ENCODE peak calls at places on chromosomes 3 and 15, in seven cellular contexts. C is K562, X is H1, U is HCT116, J is GM12878, R is SK-N-SH, V is HepG2. N is an unnamed sample.

GRCh38 chr3:80087769-80088168 is 320.0 kb upstream of the ROBO1 start:
- DNase-seq in C (no peak), X (no peak), U (no peak), J (no peak), R (no peak), V (no peak), N (no peak)

GRCh38 chr15:69869291-69869690 is 228.4 kb downstream of the TLE3 start:
- DNase-seq in C (no peak), X (no peak), U (no peak), J (no peak), R (no peak), V (no peak), N (no peak)

GRCh38 chr3:157376596-157377300 is 59.9 kb upstream of the PTX3 start:
- DNase-seq in C (no peak), X (no peak), U (no peak), J (no peak), R (no peak), V (no peak), N (no peak)

GRCh38 chr3:15616053-15616452 is 14.5 kb downstream of the BTD start:
- DNase-seq in C (no peak), X (no peak), U (no peak), J (no peak), R (no peak), V (no peak), N (no peak)

GRCh38 chr15:72358532-72359180 is 17.2 kb downstream of the HEXA start:
- DNase-seq in C (no peak), X (no peak), U (no peak), J (no peak), R (peak), V (peak), N (no peak)

GRCh38 chr3:16179261-16179660 is 4.8 kb downstream of the GALNT15 start:
- DNase-seq in C (no peak), X (no peak), U (no peak), J (no peak), R (no peak), V (no peak), N (no peak)

GRCh38 chr3:119469378-119470189 is 821 bp downstream of the POGLUT1 start:
- DNase-seq in C (no peak), X (no peak), U (no peak), J (peak), R (no peak), V (no peak), N (no peak)

GRCh38 chr3:136296960-136297359 is 46.8 kb downstream of the PCCB start:
- DNase-seq in C (no peak), X (no peak), U (no peak), J (no peak), R (no peak), V (no peak), N (no peak)

GRCh38 chr15:51780636-51781035 is 29.2 kb downstream of the TMOD2 start:
- DNase-seq in C (no peak), X (no peak), U (no peak), J (no peak), R (no peak), V (no peak), N (no peak)

GRCh38 chr15:70197318-70197944 is 99.7 kb upstream of the TLE3 start:
- DNase-seq in C (no peak), X (no peak), U (no peak), J (no peak), R (no peak), V (no peak), N (no peak)

GRCh38 chr3:7382293-7383033 is 521.5 kb downstream of the GRM7 start:
- DNase-seq in C (no peak), X (no peak), U (no peak), J (no peak), R (no peak), V (no peak), N (no peak)

GRCh38 chr3:5465183-5465582 is 277.7 kb downstream of the EDEM1 start:
- DNase-seq in C (no peak), X (no peak), U (no peak), J (no peak), R (no peak), V (no peak), N (no peak)

GRCh38 chr3:25047058-25047457 is 381.0 kb upstream of the RARB start:
- DNase-seq in C (no peak), X (no peak), U (no peak), J (no peak), R (no peak), V (no peak), N (no peak)

GRCh38 chr3:52010431-52010830 is 14.7 kb upstream of the RPL29 start:
- DNase-seq in C (no peak), X (no peak), U (no peak), J (no peak), R (no peak), V (no peak), N (no peak)

GRCh38 chr3:52015431-52016256 is 19.9 kb upstream of the RPL29 start:
- DNase-seq in C (no peak), X (no peak), U (no peak), J (no peak), R (peak), V (no peak), N (no peak)

GRCh38 chr3:52013802-52014598 is 18.3 kb upstream of the RPL29 start:
- DNase-seq in C (peak), X (no peak), U (no peak), J (no peak), R (no peak), V (no peak), N (no peak)

GRCh38 chr3:52014613-52015012 is 18.9 kb upstream of the RPL29 start:
- DNase-seq in C (peak), X (no peak), U (peak), J (no peak), R (no peak), V (no peak), N (no peak)

DNA sequence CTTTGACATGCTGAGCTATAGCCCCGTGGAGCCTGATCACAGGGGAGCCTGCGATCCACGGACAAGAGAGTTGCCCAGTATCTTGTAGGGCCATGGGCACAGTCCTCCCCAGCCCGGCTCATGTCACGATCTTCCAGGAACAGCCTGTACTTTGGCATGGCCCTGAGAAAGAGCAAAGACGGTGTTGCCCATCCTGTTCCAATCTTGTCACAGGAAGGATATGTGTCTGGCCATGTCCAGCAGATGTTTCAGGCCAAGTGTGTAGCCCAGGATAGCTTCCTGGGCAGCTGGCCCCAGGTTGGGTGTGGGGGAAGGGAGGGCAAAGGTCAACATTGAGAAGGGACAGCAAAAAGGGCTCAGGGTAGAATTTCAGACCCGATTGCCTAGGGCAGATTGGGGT is 17.0 kb upstream of the RPL29 start:
- DNase-seq in C (no peak), X (no peak), U (no peak), J (no peak), R (no peak), V (no peak), N (no peak)
- H3K27ac ChIP-seq in C (no peak), X (no peak), U (no peak), J (no peak), R (no peak), V (no peak), N (no peak)

GRCh38 chr3:110623571-110623970 is 448.0 kb upstream of the NECTIN3 start:
- DNase-seq in C (no peak), X (no peak), U (no peak), J (no peak), R (no peak), V (no peak), N (no peak)

GRCh38 chr3:110624571-110624970 is 447.0 kb upstream of the NECTIN3 start:
- DNase-seq in C (no peak), X (no peak), U (no peak), J (no peak), R (no peak), V (no peak), N (no peak)

GRCh38 chr3:110629917-110630316 is 441.7 kb upstream of the NECTIN3 start:
- DNase-seq in C (no peak), X (no peak), U (no peak), J (no peak), R (no peak), V (no peak), N (no peak)

GRCh38 chr3:110628650-110629301 is 442.8 kb upstream of the NECTIN3 start:
- DNase-seq in C (no peak), X (no peak), U (no peak), J (no peak), R (no peak), V (no peak), N (no peak)

GRCh38 chr3:110625126-110625798 is 446.4 kb upstream of the NECTIN3 start:
- DNase-seq in C (peak), X (no peak), U (no peak), J (no peak), R (no peak), V (no peak), N (no peak)
- TF ChIP-seq SIN3A in C (no peak), X (no peak), U (no peak), J (no peak), R (no peak), V (no peak), N (no peak)

GRCh38 chr15:43974852-43975251 is 148.1 kb downstream of the WDR76 start:
- DNase-seq in C (no peak), X (no peak), U (no peak), J (peak), R (no peak), V (peak), N (no peak)
- H3K27ac ChIP-seq in C (no peak), X (no peak), U (no peak), J (no peak), R (no peak), V (no peak), N (no peak)

GRCh38 chr15:60801336-60801735 is 322.4 kb upstream of the ICE2 start:
- DNase-seq in C (no peak), X (no peak), U (no peak), J (no peak), R (no peak), V (no peak), N (no peak)

GRCh38 chr15:60803059-60803458 is 324.1 kb upstream of the ICE2 start:
- DNase-seq in C (no peak), X (no peak), U (no peak), J (no peak), R (no peak), V (no peak), N (no peak)

GRCh38 chr15:60804986-60805949 is 326.3 kb upstream of the ICE2 start:
- DNase-seq in C (no peak), X (peak), U (no peak), J (no peak), R (no peak), V (no peak), N (no peak)

GRCh38 chr15:60800729-60801072 is 321.8 kb upstream of the ICE2 start:
- DNase-seq in C (no peak), X (no peak), U (no peak), J (no peak), R (no peak), V (no peak), N (no peak)

GRCh38 chr15:60804551-60804950 is 325.6 kb upstream of the ICE2 start:
- DNase-seq in C (no peak), X (no peak), U (no peak), J (no peak), R (no peak), V (no peak), N (no peak)
- TF ChIP-seq SIN3A in C (no peak), X (no peak), U (no peak), J (no peak), R (no peak), V (no peak), N (no peak)

GRCh38 chr15:56468271-56468912 is 3.5 kb upstream of the MNS1 start:
- DNase-seq in C (no peak), X (no peak), U (no peak), J (peak), R (no peak), V (no peak), N (no peak)
- H3K27ac ChIP-seq in C (no peak), X (no peak), U (no peak), J (no peak), R (no peak), V (no peak), N (no peak)

DNA sequence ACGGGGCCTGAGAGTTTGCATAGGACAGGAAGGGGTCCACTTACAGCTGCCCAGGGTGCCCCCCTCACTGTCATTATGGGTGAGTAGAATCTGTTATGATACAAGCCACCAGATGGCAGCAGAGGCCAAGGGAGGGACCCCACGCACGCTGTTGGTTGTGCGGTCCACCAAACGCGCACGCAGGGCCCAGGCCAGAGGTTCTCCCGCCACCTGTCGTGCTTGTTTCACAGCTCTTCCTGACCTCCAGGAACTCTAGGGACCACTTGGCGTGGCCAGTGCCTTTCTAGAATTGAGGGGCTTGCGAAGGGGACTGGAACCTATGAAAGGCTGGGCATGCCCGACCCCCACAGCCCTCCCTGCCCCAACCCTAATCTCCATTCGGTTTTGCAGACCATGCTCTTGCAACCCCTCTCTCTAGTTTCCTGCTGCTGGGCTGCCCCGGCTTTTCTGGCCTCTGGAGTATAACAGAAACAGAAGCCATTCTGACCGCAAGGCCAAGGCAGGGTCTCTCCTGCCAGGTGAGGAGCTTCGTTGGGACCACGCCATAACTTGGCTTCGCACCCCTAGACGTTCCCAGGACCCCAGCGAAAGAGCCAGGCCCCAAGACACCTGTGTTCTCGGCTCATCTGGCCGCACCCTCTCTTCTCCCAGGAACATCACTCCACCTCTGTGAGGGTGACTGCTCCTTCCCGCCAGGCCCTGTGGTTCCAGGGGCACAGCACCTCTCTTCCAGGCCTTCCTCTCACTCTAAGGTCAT is 46.0 kb downstream of the ALDH1L1 start:
- DNase-seq in C (peak), X (no peak), U (peak), J (no peak), R (peak), V (peak), N (peak)
- TF ChIP-seq SIN3A in C (no peak), X (no peak), U (no peak), J (no peak), R (no peak), V (no peak), N (no peak)

DNA sequence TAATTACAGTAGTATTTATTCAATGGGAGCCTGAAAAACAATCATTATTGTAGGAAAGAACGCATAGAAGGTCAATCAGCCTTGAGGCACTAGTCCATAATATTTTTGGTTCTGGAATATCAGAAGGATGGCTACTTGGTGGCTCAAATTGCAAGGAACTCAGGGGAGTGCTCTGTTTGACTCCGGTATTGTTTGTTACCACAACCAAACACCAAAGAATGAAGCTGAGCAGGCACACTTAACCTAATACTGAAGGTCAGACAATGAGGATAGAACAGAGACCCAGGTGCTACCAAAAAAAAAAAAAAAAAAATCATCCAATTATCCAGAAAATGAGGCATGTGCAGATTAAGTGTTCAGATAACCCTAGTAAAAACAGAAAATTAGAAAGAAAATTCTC is 11.1 kb upstream of the SATB1 start:
- DNase-seq in C (no peak), X (no peak), U (no peak), J (no peak), R (no peak), V (no peak), N (no peak)
- H3K27ac ChIP-seq in C (no peak), X (no peak), U (no peak), J (no peak), R (no peak), V (no peak), N (no peak)

GRCh38 chr3:22471557-22471956 is 720.5 kb upstream of the ZNF385D start:
- DNase-seq in C (no peak), X (no peak), U (no peak), J (no peak), R (no peak), V (no peak), N (no peak)

GRCh38 chr3:22475665-22476064 is 724.7 kb upstream of the ZNF385D start:
- DNase-seq in C (no peak), X (no peak), U (no peak), J (no peak), R (no peak), V (no peak), N (no peak)

DNA sequence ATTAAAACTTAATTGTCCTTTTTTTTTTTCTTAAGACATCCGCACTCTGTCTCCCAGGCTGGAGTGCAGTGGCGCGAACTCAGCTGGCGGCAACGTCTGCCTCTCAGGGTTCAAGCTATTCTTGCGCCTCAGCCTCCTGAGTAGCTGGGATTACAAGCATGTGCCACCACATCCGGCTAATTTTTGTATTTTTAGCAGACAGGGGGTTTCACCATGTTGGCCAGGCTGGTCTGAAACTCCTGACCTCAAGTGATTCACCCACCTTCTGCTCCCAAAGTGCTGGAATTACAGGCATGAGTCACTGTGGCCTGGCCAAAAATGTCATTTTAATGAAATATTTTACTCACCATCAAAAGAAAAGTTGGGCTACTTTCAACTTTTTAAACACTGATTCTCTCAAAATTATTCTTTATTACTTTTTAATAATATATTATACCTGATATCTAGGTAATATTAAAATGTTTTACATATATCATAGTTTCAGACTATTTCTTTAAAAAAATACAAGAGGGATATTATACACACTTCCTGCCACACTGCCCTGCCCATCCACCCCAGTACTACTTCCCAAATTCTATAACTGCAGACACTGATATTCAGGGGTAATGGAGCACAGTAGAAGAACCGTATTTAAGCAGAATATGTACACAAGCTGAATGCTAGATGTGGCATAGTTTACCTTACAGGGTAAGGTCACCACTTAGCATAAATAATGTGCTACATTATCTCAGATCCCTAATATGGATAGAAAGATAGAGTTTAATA is 723.9 kb upstream of the ZNF385D start:
- DNase-seq in C (no peak), X (no peak), U (no peak), J (no peak), R (no peak), V (no peak), N (no peak)
- TF ChIP-seq SIN3A in C (no peak), X (no peak), U (no peak), J (no peak), R (no peak), V (no peak), N (no peak)

N was measured in Panc1.